ENCODE peak calls at places on chromosomes 12 and 14, in ten cellular contexts. T, Y, W, A, K, S, O, L, M and D are unnamed samples.

GRCh38 chr12:26870491-26871419 is 37.8 kb upstream of the ITPR2 start:
- DNase-seq in T (peak; percentile 65), Y (peak; percentile 72), W (peak; percentile 57), A (no peak), K (no peak), S (peak; percentile 52), O (no peak), L (peak; percentile 92), M (no peak), D (no peak)

GRCh38 chr12:70948976-70949336 is 28.4 kb upstream of the PTPRR start:
- DNase-seq in T (no peak), Y (peak; percentile 8), W (no peak), A (no peak), K (no peak), S (no peak), O (no peak), L (peak; percentile 67), M (no peak), D (no peak)

GRCh38 chr12:67366530-67367196 is 97.5 kb downstream of the CAND1 start:
- DNase-seq in T (no peak), Y (peak; percentile 74), W (peak; percentile 66), A (no peak), K (no peak), S (peak; percentile 87), O (no peak), L (peak; percentile 85), M (no peak), D (no peak)

GRCh38 chr12:111757361-111758119 is 9.2 kb upstream of the ALDH2 start:
- DNase-seq in T (no peak), Y (peak; percentile 67), W (peak; percentile 65), A (no peak), K (no peak), S (no peak), O (no peak), L (peak; percentile 81), M (no peak), D (no peak)

GRCh38 chr14:98766818-98767217 is 505.2 kb downstream of the BCL11B start:
- DNase-seq in T (peak; percentile 48), Y (no peak), W (no peak), A (no peak), K (no peak), S (no peak), O (no peak), L (no peak), M (no peak), D (no peak)

GRCh38 chr12:85923767-85924331 is 49.8 kb downstream of the NTS start:
- DNase-seq in T (peak; percentile 20), Y (peak; percentile 68), W (peak; percentile 49), A (no peak), K (peak; percentile 47), S (peak; percentile 44), O (peak; percentile 33), L (peak; percentile 55), M (no peak), D (no peak)

GRCh38 chr14:99772371-99773283 is 20.6 kb upstream of the EML1 start:
- DNase-seq in T (no peak), Y (no peak), W (no peak), A (no peak), K (no peak), S (peak; percentile 76), O (no peak), L (no peak), M (no peak), D (no peak)

GRCh38 chr12:123897221-123897620 is 75.4 kb downstream of the CCDC92 start:
- DNase-seq in T (no peak), Y (peak; percentile 44), W (peak; percentile 72), A (no peak), K (no peak), S (peak; percentile 92), O (no peak), L (peak; percentile 48), M (no peak), D (no peak)

GRCh38 chr14:70887207-70888150 is 19.8 kb upstream of the PCNX1 start:
- DNase-seq in T (no peak), Y (peak; percentile 94), W (peak; percentile 98), A (no peak), K (no peak), S (peak; percentile 79), O (no peak), L (peak; percentile 41), M (no peak), D (no peak)

GRCh38 chr12:16350682-16351081 is 3.2 kb downstream of the MGST1 start:
- DNase-seq in T (peak; percentile 13), Y (peak; percentile 97), W (peak; percentile 97), A (no peak), K (no peak), S (peak; percentile 96), O (peak; percentile 14), L (peak; percentile 98), M (no peak), D (no peak)

GRCh38 chr12:102757154-102757873 is 159.7 kb downstream of the PAH start:
- DNase-seq in T (no peak), Y (no peak), W (no peak), A (no peak), K (no peak), S (peak; percentile 59), O (no peak), L (peak; percentile 60), M (no peak), D (no peak)

GRCh38 chr12:53974084-53975018 is at the start of gene HOTAIR:
- DNase-seq in T (peak; percentile 49), Y (no peak), W (no peak), A (no peak), K (peak; percentile 54), S (peak; percentile 54), O (no peak), L (no peak), M (no peak), D (no peak)

GRCh38 chr12:56086096-56086495 is 6.1 kb downstream of the ERBB3 start:
- DNase-seq in T (peak; percentile 58), Y (no peak), W (no peak), A (no peak), K (peak; percentile 12), S (no peak), O (peak; percentile 42), L (no peak), M (no peak), D (no peak)
- H3K27ac ChIP-seq in T (no peak overlapping the region), Y (no peak overlapping the region), W (no peak overlapping the region), A (no peak overlapping the region), K (no peak overlapping the region), S (no peak overlapping the region), O (no peak overlapping the region), L (no peak overlapping the region), M (no peak overlapping the region), D (no peak overlapping the region)

GRCh38 chr12:110035534-110036104 is 12.7 kb downstream of the C12orf76 start:
- DNase-seq in T (no peak), Y (no peak), W (no peak), A (no peak), K (no peak), S (no peak), O (no peak), L (no peak), M (no peak), D (no peak)

GRCh38 chr12:110039085-110039807 is 9.1 kb downstream of the C12orf76 start:
- DNase-seq in T (peak; percentile 80), Y (peak; percentile 81), W (peak; percentile 98), A (no peak), K (peak; percentile 27), S (peak; percentile 96), O (peak; percentile 78), L (peak; percentile 85), M (peak; percentile 40), D (no peak)

GRCh38 chr12:110037315-110037714 is 11.0 kb downstream of the C12orf76 start:
- DNase-seq in T (no peak), Y (no peak), W (no peak), A (no peak), K (no peak), S (no peak), O (no peak), L (no peak), M (no peak), D (no peak)

GRCh38 chr12:110042260-110042659 is 6.1 kb downstream of the C12orf76 start:
- DNase-seq in T (no peak), Y (no peak), W (no peak), A (no peak), K (no peak), S (no peak), O (no peak), L (no peak), M (no peak), D (no peak)

GRCh38 chr12:110038741-110039084 is 9.6 kb downstream of the C12orf76 start:
- DNase-seq in T (no peak), Y (no peak), W (no peak), A (no peak), K (no peak), S (no peak), O (no peak), L (no peak), M (no peak), D (no peak)
- H3K4me1 ChIP-seq in T (peaks cover 23% of the 10 kb centered on the region), Y (peaks cover 20% of the 10 kb centered on the region), W (peaks cover 28% of the 10 kb centered on the region), A (peaks cover 19% of the 10 kb centered on the region), K (peaks cover 7% of the 10 kb centered on the region), S (peaks cover 26% of the 10 kb centered on the region), O (no peaks in the 10 kb centered on the region), L (peaks cover 4% of the 10 kb centered on the region), M (peaks cover 15% of the 10 kb centered on the region), D (peaks cover 15% of the 10 kb centered on the region)

GRCh38 chr12:56957229-56958052 is at the start of gene RDH16:
- DNase-seq in T (no peak), Y (no peak), W (no peak), A (no peak), K (no peak), S (no peak), O (no peak), L (no peak), M (no peak), D (no peak)
- H3K27me3 ChIP-seq in T (no peaks in the 10 kb centered on the region), Y (peaks cover 3% of the 10 kb centered on the region), W (peaks cover 42% of the 10 kb centered on the region), A (no peaks in the 10 kb centered on the region), K (no peaks in the 10 kb centered on the region), S (peaks cover 31% of the 10 kb centered on the region), O (no peaks in the 10 kb centered on the region), L (no peaks in the 10 kb centered on the region), M (no peaks in the 10 kb centered on the region), D (no peaks in the 10 kb centered on the region)

GRCh38 chr12:15180975-15181683 is 40.1 kb downstream of the RERG start:
- DNase-seq in T (no peak), Y (no peak), W (no peak), A (no peak), K (no peak), S (no peak), O (no peak), L (no peak), M (no peak), D (no peak)

GRCh38 chr12:15184484-15184883 is 36.7 kb downstream of the RERG start:
- DNase-seq in T (no peak), Y (no peak), W (no peak), A (no peak), K (no peak), S (no peak), O (no peak), L (no peak), M (no peak), D (no peak)

GRCh38 chr12:15180325-15180724 is 40.9 kb downstream of the RERG start:
- DNase-seq in T (no peak), Y (no peak), W (no peak), A (no peak), K (no peak), S (no peak), O (no peak), L (no peak), M (no peak), D (no peak)

DNA sequence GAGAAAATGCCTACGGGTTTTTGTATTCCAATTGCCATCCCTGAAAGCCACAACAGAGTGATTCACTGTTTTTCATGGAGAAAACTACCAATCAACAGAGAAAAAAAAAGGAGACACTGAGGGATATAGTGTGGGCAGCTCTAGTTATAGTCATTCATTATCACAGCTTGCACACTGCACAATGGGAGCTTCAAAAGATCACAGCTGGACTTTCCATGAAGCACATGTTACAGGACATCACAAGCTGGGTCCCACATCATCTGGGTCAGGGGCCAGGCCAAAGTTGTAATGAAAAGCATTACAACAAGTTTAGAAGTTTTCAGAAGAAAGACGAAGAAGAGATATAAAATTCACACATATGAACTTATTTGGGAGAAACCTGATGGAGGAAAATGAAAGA is 41.5 kb downstream of the RERG start:
- DNase-seq in T (no peak), Y (no peak), W (no peak), A (no peak), K (no peak), S (no peak), O (no peak), L (no peak), M (no peak), D (no peak)
- H3K27ac ChIP-seq in T (no peak overlapping the region), Y (no peak overlapping the region), W (no peak overlapping the region), A (no peak overlapping the region), K (no peak overlapping the region), S (no peak overlapping the region), O (no peak overlapping the region), L (no peak overlapping the region), M (no peak overlapping the region), D (no peak overlapping the region)